ENCODE peak calls at places on chromosomes 16 and 17, in seven cellular contexts. H is GM12878, I is H1, M is HepG2, T is SK-N-SH, P is HCT116, J is K562. E is an unnamed sample.

GRCh38 chr17:16972346-16972745 is 428 bp upstream of the TNFRSF13B start:
- DNase-seq in H (no peak), I (peak), M (no peak), T (no peak), P (no peak), J (no peak), E (no peak)

GRCh38 chr16:56610017-56610608 is 1.7 kb downstream of the MT2A start:
- DNase-seq in H (peak), I (no peak), M (peak), T (no peak), P (peak), J (no peak), E (no peak)

GRCh38 chr16:27326738-27327585 is 13.2 kb downstream of the IL4R start:
- DNase-seq in H (no peak), I (peak), M (peak), T (peak), P (peak), J (no peak), E (no peak)

GRCh38 chr16:83995756-83996155 is 27.7 kb downstream of the NECAB2 start:
- DNase-seq in H (no peak), I (peak), M (no peak), T (no peak), P (peak), J (peak), E (no peak)

GRCh38 chr17:307741-308507 is 44.7 kb downstream of the RPH3AL start:
- DNase-seq in H (no peak), I (no peak), M (no peak), T (no peak), P (no peak), J (no peak), E (no peak)

GRCh38 chr16:74651841-74652240 is 14.8 kb downstream of the RFWD3 start:
- DNase-seq in H (no peak), I (no peak), M (no peak), T (no peak), P (no peak), J (no peak), E (no peak)

GRCh38 chr16:8887952-8888560 is 5.9 kb downstream of the LITAFD start:
- DNase-seq in H (no peak), I (no peak), M (peak), T (peak), P (no peak), J (peak), E (no peak)

GRCh38 chr17:63425478-63425877 is 20.6 kb downstream of the CYB561 start:
- DNase-seq in H (peak), I (peak), M (peak), T (peak), P (peak), J (peak), E (peak)

GRCh38 chr17:11641521-11642275 is 43.4 kb downstream of the DNAH9 start:
- DNase-seq in H (no peak), I (no peak), M (no peak), T (no peak), P (no peak), J (no peak), E (no peak)

GRCh38 chr17:78359216-78359935 is 501 bp downstream of the SOCS3 start:
- DNase-seq in H (no peak), I (peak), M (no peak), T (peak), P (no peak), J (peak), E (peak)

GRCh38 chr17:5785343-5785742 is 201.0 kb upstream of the NLRP1 start:
- DNase-seq in H (peak), I (no peak), M (no peak), T (no peak), P (no peak), J (no peak), E (no peak)

GRCh38 chr17:40563371-40564052 is 1.8 kb downstream of the CCR7 start:
- DNase-seq in H (no peak), I (no peak), M (no peak), T (no peak), P (no peak), J (no peak), E (no peak)

GRCh38 chr16:88743693-88744519 is 37.6 kb downstream of the CTU2 start:
- DNase-seq in H (no peak), I (peak), M (peak), T (peak), P (peak), J (peak), E (peak)

GRCh38 chr17:38749222-38750043 is 1.3 kb upstream of the PCGF2 start:
- DNase-seq in H (no peak), I (peak), M (peak), T (peak), P (peak), J (peak), E (peak)

GRCh38 chr16:50667497-50668367 is 13.4 kb downstream of the SNX20 start:
- DNase-seq in H (no peak), I (no peak), M (no peak), T (no peak), P (no peak), J (no peak), E (no peak)

GRCh38 chr16:29683543-29684090 is 4.6 kb downstream of the QPRT start:
- DNase-seq in H (no peak), I (no peak), M (no peak), T (no peak), P (no peak), J (no peak), E (no peak)

GRCh38 chr16:54473201-54473993 is 186.8 kb upstream of the IRX3 start:
- DNase-seq in H (no peak), I (no peak), M (no peak), T (no peak), P (no peak), J (no peak), E (no peak)

GRCh38 chr17:64278614-64279013 is 15.6 kb upstream of the TEX2 start:
- DNase-seq in H (no peak), I (no peak), M (no peak), T (no peak), P (peak), J (no peak), E (no peak)

GRCh38 chr16:262121-262745 is 13.5 kb downstream of the RGS11 start:
- DNase-seq in H (no peak), I (no peak), M (no peak), T (peak), P (no peak), J (no peak), E (no peak)

GRCh38 chr16:89325861-89326471 is 108.5 kb downstream of the ZNF778 start:
- DNase-seq in H (no peak), I (no peak), M (no peak), T (no peak), P (no peak), J (peak), E (peak)

GRCh38 chr17:30357476-30357875 is 21.3 kb upstream of the CPD start:
- DNase-seq in H (no peak), I (no peak), M (no peak), T (no peak), P (no peak), J (no peak), E (no peak)

GRCh38 chr17:927611-928461 is 51.7 kb downstream of the NXN start:
- DNase-seq in H (no peak), I (no peak), M (no peak), T (no peak), P (peak), J (no peak), E (peak)

GRCh38 chr16:19294156-19294649 is 8.7 kb downstream of the CLEC19A start:
- DNase-seq in H (peak), I (no peak), M (no peak), T (no peak), P (no peak), J (no peak), E (peak)

GRCh38 chr16:86575754-86576557 is 2.4 kb upstream of the FOXL1 start:
- DNase-seq in H (no peak), I (peak), M (peak), T (peak), P (peak), J (peak), E (peak)

GRCh38 chr16:68961778-68962402 is 118.6 kb downstream of the TANGO6 start:
- DNase-seq in H (no peak), I (no peak), M (no peak), T (no peak), P (no peak), J (no peak), E (no peak)

GRCh38 chr16:74275031-74275636 is 21.5 kb upstream of the PSMD7 start:
- DNase-seq in H (no peak), I (no peak), M (no peak), T (peak), P (peak), J (peak), E (peak)

GRCh38 chr17:57976594-57976993 is 11.5 kb downstream of the VEZF1 start:
- DNase-seq in H (no peak), I (no peak), M (no peak), T (no peak), P (no peak), J (no peak), E (no peak)

GRCh38 chr16:66751135-66751991 is at the start of gene DYNC1LI2:
- DNase-seq in H (no peak), I (peak), M (peak), T (peak), P (peak), J (peak), E (peak)

GRCh38 chr16:26447570-26447969 is 619.2 kb upstream of the C16orf82 start:
- DNase-seq in H (no peak), I (no peak), M (no peak), T (no peak), P (no peak), J (no peak), E (no peak)

GRCh38 chr16:8998114-8998513 is 34.4 kb upstream of the USP7 start:
- DNase-seq in H (no peak), I (no peak), M (no peak), T (no peak), P (no peak), J (no peak), E (no peak)

GRCh38 chr17:48539177-48539576 is 5.7 kb downstream of the HOXB2 start:
- DNase-seq in H (no peak), I (no peak), M (no peak), T (no peak), P (no peak), J (no peak), E (no peak)

GRCh38 chr17:72134560-72135399 is 14.0 kb downstream of the SOX9 start:
- DNase-seq in H (no peak), I (no peak), M (no peak), T (no peak), P (no peak), J (no peak), E (no peak)

GRCh38 chr17:28973414-28973813 is 22.1 kb upstream of the PHF12 start:
- DNase-seq in H (no peak), I (no peak), M (no peak), T (peak), P (no peak), J (no peak), E (no peak)

GRCh38 chr17:77555741-77556291 is 402.7 kb upstream of the TNRC6C start:
- DNase-seq in H (no peak), I (no peak), M (no peak), T (peak), P (no peak), J (no peak), E (no peak)

DNA sequence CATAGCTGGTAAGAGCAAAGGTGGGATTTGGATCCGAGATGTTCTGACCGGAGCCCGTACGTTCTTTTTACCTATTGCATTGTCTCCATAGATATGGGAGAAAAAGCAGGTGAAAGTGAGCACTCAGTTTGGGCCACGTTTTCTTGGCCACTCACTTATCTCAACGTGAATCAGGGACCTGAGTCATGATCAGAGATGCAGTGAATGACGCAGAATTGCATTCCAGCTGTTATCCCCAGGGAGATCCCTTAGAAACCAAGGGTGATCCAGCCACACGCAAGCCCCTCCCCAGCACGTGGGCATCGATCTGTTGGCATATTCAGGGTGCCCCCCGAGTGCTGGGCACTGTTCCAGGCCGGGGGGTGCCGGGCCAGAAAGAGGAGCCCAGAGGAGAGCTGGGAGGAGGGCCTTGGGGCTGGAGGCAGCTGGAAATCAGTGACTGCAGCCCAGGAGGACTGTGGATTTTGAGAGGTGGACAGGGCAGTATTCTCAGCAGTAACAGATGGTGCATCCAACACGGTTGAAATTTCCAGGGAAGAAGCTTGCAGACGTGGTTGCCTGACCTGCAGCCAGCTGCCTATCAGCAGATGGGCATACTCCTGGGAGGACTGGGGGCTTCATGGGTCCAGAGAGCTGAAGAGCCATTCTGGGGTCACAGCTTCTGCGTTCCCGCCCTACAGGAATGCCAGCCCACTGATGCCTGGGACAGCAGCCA is 87.2 kb upstream of the CACNG5 start:
- DNase-seq in H (no peak), I (no peak), M (no peak), T (no peak), P (no peak), J (no peak), E (no peak)
- TF ChIP-seq JUND in H (no peak), I (no peak), M (no peak), T (peak), P (no peak), J (no peak), E (no peak)

GRCh38 chr17:7576432-7576937 is 3.0 kb upstream of the CD68 start:
- DNase-seq in H (no peak), I (no peak), M (no peak), T (no peak), P (no peak), J (no peak), E (no peak)

GRCh38 chr17:7577327-7578199 is 1.9 kb upstream of the CD68 start:
- DNase-seq in H (no peak), I (no peak), M (no peak), T (no peak), P (no peak), J (no peak), E (no peak)

GRCh38 chr17:7579839-7580630 is 597 bp downstream of the CD68 start:
- DNase-seq in H (no peak), I (peak), M (no peak), T (no peak), P (no peak), J (no peak), E (no peak)

GRCh38 chr17:7580631-7581554 is 1.5 kb downstream of the CD68 start:
- DNase-seq in H (no peak), I (peak), M (no peak), T (no peak), P (no peak), J (no peak), E (no peak)

GRCh38 chr17:7579001-7579838 is at the start of gene CD68:
- DNase-seq in H (no peak), I (peak), M (peak), T (peak), P (peak), J (peak), E (no peak)
- TF ChIP-seq JUND in H (no peak), I (no peak), M (no peak), T (peak), P (no peak), J (no peak), E (peak)

GRCh38 chr16:14015017-14015416 is 56.1 kb upstream of the MRTFB start:
- DNase-seq in H (no peak), I (no peak), M (no peak), T (no peak), P (no peak), J (no peak), E (no peak)

GRCh38 chr16:14014284-14014625 is 56.9 kb upstream of the MRTFB start:
- DNase-seq in H (no peak), I (no peak), M (no peak), T (no peak), P (no peak), J (no peak), E (no peak)

GRCh38 chr16:14011846-14012245 is 59.3 kb upstream of the MRTFB start:
- DNase-seq in H (no peak), I (no peak), M (no peak), T (no peak), P (no peak), J (no peak), E (no peak)

GRCh38 chr16:14013571-14014283 is 57.4 kb upstream of the MRTFB start:
- DNase-seq in H (no peak), I (no peak), M (peak), T (peak), P (no peak), J (no peak), E (no peak)

GRCh38 chr16:14013145-14013570 is 58.0 kb upstream of the MRTFB start:
- DNase-seq in H (no peak), I (no peak), M (no peak), T (no peak), P (no peak), J (no peak), E (no peak)
- TF ChIP-seq JUND in H (no peak), I (no peak), M (peak), T (no peak), P (no peak), J (no peak), E (no peak)

GRCh38 chr17:55677449-55677848 is 45.2 kb downstream of the TMEM100 start:
- DNase-seq in H (no peak), I (no peak), M (no peak), T (no peak), P (no peak), J (no peak), E (no peak)

GRCh38 chr17:55674107-55674506 is 48.6 kb downstream of the TMEM100 start:
- DNase-seq in H (no peak), I (no peak), M (no peak), T (no peak), P (no peak), J (no peak), E (no peak)

GRCh38 chr17:55680983-55681382 is 41.7 kb downstream of the TMEM100 start:
- DNase-seq in H (no peak), I (no peak), M (no peak), T (no peak), P (no peak), J (no peak), E (no peak)

GRCh38 chr17:55672585-55673501 is 49.8 kb downstream of the TMEM100 start:
- DNase-seq in H (no peak), I (no peak), M (no peak), T (no peak), P (no peak), J (no peak), E (no peak)

DNA sequence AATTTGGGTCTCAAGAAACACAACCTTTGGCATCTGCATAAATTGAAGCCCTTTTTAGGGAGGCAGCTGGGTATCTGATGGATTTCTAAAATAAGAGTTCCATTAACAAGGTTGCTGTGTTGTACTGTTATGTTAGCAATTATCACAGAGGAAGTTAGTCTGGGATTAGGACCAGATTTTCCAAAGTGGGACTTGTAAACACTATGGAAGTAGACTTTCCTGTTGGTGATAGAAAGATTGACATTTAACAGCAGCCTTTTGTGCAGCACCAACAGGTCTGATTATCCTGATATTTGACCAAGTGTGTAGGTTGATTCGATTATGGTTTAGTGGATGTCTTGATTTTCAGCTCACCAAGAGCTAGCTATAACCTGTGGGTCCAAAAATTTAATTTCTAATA is 46.4 kb downstream of the TMEM100 start:
- DNase-seq in H (no peak), I (no peak), M (no peak), T (peak), P (no peak), J (no peak), E (no peak)
- TF ChIP-seq JUND in H (no peak), I (no peak), M (no peak), T (no peak), P (no peak), J (no peak), E (no peak)